ENCODE peak calls at places on chromosomes 4 and X, in six cellular contexts. One of them, this sample, is unnamed.

GRCh38 chr4:72205831-72206230 is 174.0 kb downstream of the NPFFR2 start:
- DNase-seq in DND-41: no peak
- DNase-seq in fibroblast of pulmonary artery: no peak
- DNase-seq in stomach: no peak
- DNase-seq in GM23338: no peak
- DNase-seq in Caco-2: no peak
- DNase-seq in this sample: no peak

GRCh38 chr4:25367004-25367621 is 9.9 kb upstream of the ANAPC4 start:
- DNase-seq in GM23338: peak; percentile 71
- DNase-seq in Caco-2: no peak
- DNase-seq in DND-41: no peak
- DNase-seq in stomach: no peak
- DNase-seq in fibroblast of pulmonary artery: peak; percentile 72
- DNase-seq in this sample: no peak

GRCh38 chrX:150546711-150547153 is 21.7 kb upstream of the MTM1 start:
- DNase-seq in DND-41: peak; percentile 88
- DNase-seq in Caco-2: no peak
- DNase-seq in fibroblast of pulmonary artery: peak; percentile 30
- DNase-seq in stomach: no peak
- DNase-seq in GM23338: no peak
- DNase-seq in this sample: no peak

GRCh38 chr4:68375667-68376559 is 26.0 kb upstream of the YTHDC1 start:
- DNase-seq in DND-41: peak; percentile 32
- DNase-seq in Caco-2: peak; percentile 65
- DNase-seq in stomach: no peak
- DNase-seq in fibroblast of pulmonary artery: peak; percentile 71
- DNase-seq in GM23338: peak; percentile 81
- DNase-seq in this sample: peak; percentile 22

GRCh38 chrX:103932133-103932532 is 30.3 kb upstream of the TMSB15B start:
- DNase-seq in stomach: no peak
- DNase-seq in DND-41: no peak
- DNase-seq in GM23338: no peak
- DNase-seq in fibroblast of pulmonary artery: no peak
- DNase-seq in Caco-2: no peak
- DNase-seq in this sample: no peak

GRCh38 chrX:77404318-77404878 is 42.8 kb upstream of the FGF16 start:
- DNase-seq in GM23338: no peak
- DNase-seq in Caco-2: no peak
- DNase-seq in stomach: no peak
- DNase-seq in fibroblast of pulmonary artery: no peak
- DNase-seq in DND-41: no peak
- DNase-seq in this sample: no peak

GRCh38 chr4:165331823-165332222 is 4.4 kb downstream of the MSMO1 start:
- DNase-seq in stomach: no peak
- DNase-seq in DND-41: no peak
- DNase-seq in fibroblast of pulmonary artery: no peak
- DNase-seq in GM23338: peak; percentile 33
- DNase-seq in Caco-2: no peak
- DNase-seq in this sample: peak; percentile 31

GRCh38 chrX:20205927-20206708 is 60.6 kb downstream of the RPS6KA3 start:
- DNase-seq in stomach: no peak
- DNase-seq in Caco-2: no peak
- DNase-seq in DND-41: no peak
- DNase-seq in GM23338: no peak
- DNase-seq in fibroblast of pulmonary artery: peak; percentile 5
- DNase-seq in this sample: no peak

GRCh38 chr4:184397516-184398163 is 76.7 kb downstream of the IRF2 start:
- DNase-seq in GM23338: no peak
- DNase-seq in Caco-2: no peak
- DNase-seq in stomach: no peak
- DNase-seq in fibroblast of pulmonary artery: no peak
- DNase-seq in DND-41: no peak
- DNase-seq in this sample: no peak

GRCh38 chr4:185779520-185779919 is 32.5 kb downstream of the SORBS2 start:
- DNase-seq in DND-41: no peak
- DNase-seq in Caco-2: no peak
- DNase-seq in stomach: no peak
- DNase-seq in GM23338: no peak
- DNase-seq in fibroblast of pulmonary artery: peak; percentile 45
- DNase-seq in this sample: no peak

GRCh38 chr4:82401600-82401999 is 27.8 kb upstream of the HNRNPD start:
- DNase-seq in stomach: no peak
- DNase-seq in fibroblast of pulmonary artery: no peak
- DNase-seq in Caco-2: no peak
- DNase-seq in GM23338: no peak
- DNase-seq in DND-41: no peak
- DNase-seq in this sample: no peak

GRCh38 chr4:70365479-70365878 is 4.9 kb downstream of the SMR3A start:
- DNase-seq in fibroblast of pulmonary artery: no peak
- DNase-seq in stomach: no peak
- DNase-seq in Caco-2: no peak
- DNase-seq in GM23338: no peak
- DNase-seq in DND-41: no peak
- DNase-seq in this sample: no peak

GRCh38 chrX:131752493-131753198 is 208.8 kb downstream of the OR13H1 start:
- DNase-seq in DND-41: no peak
- DNase-seq in Caco-2: no peak
- DNase-seq in fibroblast of pulmonary artery: no peak
- DNase-seq in stomach: peak; percentile 84
- DNase-seq in GM23338: no peak
- DNase-seq in this sample: no peak

GRCh38 chr4:156968479-156968984 is 3.1 kb downstream of the PDGFC start:
- DNase-seq in fibroblast of pulmonary artery: peak; percentile 87
- DNase-seq in GM23338: peak; percentile 85
- DNase-seq in stomach: peak; percentile 76
- DNase-seq in DND-41: peak; percentile 31
- DNase-seq in Caco-2: peak; percentile 57
- DNase-seq in this sample: peak; percentile 73

GRCh38 chr4:183164963-183165362 is 65.9 kb downstream of the WWC2 start:
- DNase-seq in fibroblast of pulmonary artery: peak; percentile 31
- DNase-seq in GM23338: no peak
- DNase-seq in DND-41: no peak
- DNase-seq in Caco-2: no peak
- DNase-seq in stomach: no peak
- DNase-seq in this sample: no peak

GRCh38 chr4:144350706-144351105 is 210.2 kb upstream of the GYPA start:
- DNase-seq in fibroblast of pulmonary artery: peak; percentile 42
- DNase-seq in Caco-2: no peak
- DNase-seq in stomach: no peak
- DNase-seq in GM23338: no peak
- DNase-seq in DND-41: no peak
- DNase-seq in this sample: no peak

GRCh38 chr4:108072300-108072699 is 82.6 kb downstream of the HADH start:
- DNase-seq in stomach: no peak
- DNase-seq in GM23338: no peak
- DNase-seq in fibroblast of pulmonary artery: no peak
- DNase-seq in Caco-2: no peak
- DNase-seq in DND-41: no peak
- DNase-seq in this sample: peak; percentile 38

GRCh38 chr4:139617702-139618490 is 47.7 kb upstream of the MGST2 start:
- DNase-seq in Caco-2: no peak
- DNase-seq in DND-41: no peak
- DNase-seq in fibroblast of pulmonary artery: peak; percentile 31
- DNase-seq in stomach: no peak
- DNase-seq in GM23338: peak; percentile 63
- DNase-seq in this sample: no peak
- TF ChIP-seq CTCF in Caco-2: peak; percentile 4
- TF ChIP-seq CTCF in DND-41: peak; percentile 36
- TF ChIP-seq CTCF in fibroblast of pulmonary artery: peak; percentile 49
- TF ChIP-seq CTCF in stomach: peak; percentile 40
- TF ChIP-seq CTCF in GM23338: peak; percentile 34
- TF ChIP-seq CTCF in this sample: peak; percentile 36

DNA sequence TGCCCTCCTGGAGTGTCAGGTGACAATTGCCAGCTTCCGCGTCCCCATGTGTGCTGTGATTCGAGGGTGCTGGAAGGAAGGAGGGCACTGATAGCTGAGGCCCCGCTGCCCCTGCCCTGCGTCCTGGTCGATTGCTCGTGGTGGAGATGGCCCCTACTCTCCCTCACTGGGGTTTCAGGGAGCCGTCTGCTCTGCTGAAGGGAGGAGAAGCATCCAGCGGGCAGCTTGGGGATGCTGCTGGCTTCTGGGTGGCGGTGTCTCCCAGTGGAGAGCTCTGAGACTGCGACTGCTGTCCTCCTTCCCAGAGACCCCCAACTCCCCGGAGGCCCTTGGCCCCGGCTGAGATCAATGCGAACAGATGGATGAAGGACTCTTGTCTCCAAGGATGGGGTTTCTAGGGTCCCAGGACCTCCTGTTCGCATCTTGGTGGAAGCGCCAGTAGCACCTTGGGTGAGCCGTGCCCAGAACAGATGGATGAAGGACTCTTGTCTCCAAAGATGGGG is 98.6 kb downstream of the PSAPL1 start:
- DNase-seq in DND-41: no peak
- DNase-seq in fibroblast of pulmonary artery: no peak
- DNase-seq in GM23338: no peak
- DNase-seq in stomach: no peak
- DNase-seq in Caco-2: no peak
- DNase-seq in this sample: no peak
- TF ChIP-seq CTCF in DND-41: no peak
- TF ChIP-seq CTCF in fibroblast of pulmonary artery: no peak
- TF ChIP-seq CTCF in GM23338: no peak
- TF ChIP-seq CTCF in stomach: no peak
- TF ChIP-seq CTCF in Caco-2: no peak
- TF ChIP-seq CTCF in this sample: no peak

DNA sequence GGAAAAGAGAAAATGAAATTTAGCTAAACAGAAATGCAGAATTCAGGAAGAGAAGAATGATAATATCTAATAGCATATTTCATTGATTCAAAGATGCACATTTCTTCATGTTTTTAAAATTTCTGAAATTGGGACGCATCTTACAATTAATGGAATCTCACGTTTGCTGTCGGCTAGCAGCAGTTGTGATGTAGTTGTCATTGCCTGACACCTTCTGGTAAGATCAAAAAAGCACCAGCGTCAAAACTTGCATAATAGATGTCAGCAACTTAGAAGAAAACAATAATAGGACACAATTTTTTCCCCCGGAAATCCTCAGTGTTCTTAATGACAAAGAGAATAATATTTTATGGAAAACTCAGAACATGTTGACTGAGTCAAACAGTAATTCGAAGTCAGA is 29.8 kb upstream of the SLC7A3 start:
- DNase-seq in DND-41: no peak
- DNase-seq in fibroblast of pulmonary artery: peak; percentile 6
- DNase-seq in Caco-2: no peak
- DNase-seq in stomach: no peak
- DNase-seq in GM23338: peak; percentile 23
- DNase-seq in this sample: no peak
- TF ChIP-seq CTCF in DND-41: peak; percentile 23
- TF ChIP-seq CTCF in fibroblast of pulmonary artery: no peak
- TF ChIP-seq CTCF in Caco-2: no peak
- TF ChIP-seq CTCF in stomach: no peak
- TF ChIP-seq CTCF in GM23338: peak; percentile 65
- TF ChIP-seq CTCF in this sample: no peak

GRCh38 chr4:23333946-23334878 is 555.6 kb downstream of the PPARGC1A start:
- DNase-seq in stomach: no peak
- DNase-seq in GM23338: peak; percentile 85
- DNase-seq in fibroblast of pulmonary artery: peak; percentile 96
- DNase-seq in Caco-2: no peak
- DNase-seq in DND-41: peak; percentile 66
- DNase-seq in this sample: no peak
- TF ChIP-seq CTCF in stomach: no peak
- TF ChIP-seq CTCF in GM23338: peak; percentile 29
- TF ChIP-seq CTCF in fibroblast of pulmonary artery: peak; percentile 4
- TF ChIP-seq CTCF in Caco-2: no peak
- TF ChIP-seq CTCF in DND-41: peak; percentile 63
- TF ChIP-seq CTCF in this sample: no peak

DNA sequence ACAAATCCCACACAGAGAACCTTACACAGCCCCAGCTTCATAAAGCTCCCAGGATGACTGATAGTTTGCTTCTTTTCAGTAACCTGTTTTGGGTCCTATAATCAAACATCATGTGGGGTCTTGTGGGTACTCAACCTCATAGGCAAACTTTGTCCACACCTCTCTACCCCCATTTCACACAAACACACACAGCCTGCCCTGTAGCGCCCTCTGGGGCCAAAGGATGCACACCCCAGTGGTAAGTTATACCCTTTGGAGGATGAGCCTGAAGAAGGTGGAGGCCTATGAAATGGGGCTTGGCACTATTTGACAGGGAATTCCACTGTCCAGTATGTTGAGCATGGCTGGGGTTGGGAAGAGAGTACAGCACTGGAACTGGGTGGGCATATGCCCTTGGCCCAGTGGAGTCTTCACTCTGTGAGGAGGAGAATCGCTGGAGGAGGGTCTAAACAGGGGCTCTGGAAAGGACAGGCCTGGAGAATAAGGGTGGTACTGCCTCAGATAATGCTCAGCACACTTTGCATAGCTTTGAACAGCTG is 30.5 kb upstream of the COL25A1 start:
- DNase-seq in stomach: no peak
- DNase-seq in Caco-2: no peak
- DNase-seq in fibroblast of pulmonary artery: peak; percentile 2
- DNase-seq in GM23338: peak; percentile 83
- DNase-seq in DND-41: peak; percentile 19
- DNase-seq in this sample: no peak
- TF ChIP-seq CTCF in stomach: no peak
- TF ChIP-seq CTCF in Caco-2: peak; percentile 7
- TF ChIP-seq CTCF in fibroblast of pulmonary artery: peak; percentile 28
- TF ChIP-seq CTCF in GM23338: peak; percentile 98
- TF ChIP-seq CTCF in DND-41: peak; percentile 50
- TF ChIP-seq CTCF in this sample: no peak

GRCh38 chr4:53709693-53710092 is 118.4 kb upstream of the LNX1 start:
- DNase-seq in fibroblast of pulmonary artery: no peak
- DNase-seq in DND-41: no peak
- DNase-seq in GM23338: peak; percentile 6
- DNase-seq in stomach: no peak
- DNase-seq in Caco-2: no peak
- DNase-seq in this sample: no peak
- TF ChIP-seq CTCF in fibroblast of pulmonary artery: peak; percentile 31
- TF ChIP-seq CTCF in DND-41: no peak
- TF ChIP-seq CTCF in GM23338: no peak
- TF ChIP-seq CTCF in stomach: no peak
- TF ChIP-seq CTCF in Caco-2: no peak
- TF ChIP-seq CTCF in this sample: no peak

DNA sequence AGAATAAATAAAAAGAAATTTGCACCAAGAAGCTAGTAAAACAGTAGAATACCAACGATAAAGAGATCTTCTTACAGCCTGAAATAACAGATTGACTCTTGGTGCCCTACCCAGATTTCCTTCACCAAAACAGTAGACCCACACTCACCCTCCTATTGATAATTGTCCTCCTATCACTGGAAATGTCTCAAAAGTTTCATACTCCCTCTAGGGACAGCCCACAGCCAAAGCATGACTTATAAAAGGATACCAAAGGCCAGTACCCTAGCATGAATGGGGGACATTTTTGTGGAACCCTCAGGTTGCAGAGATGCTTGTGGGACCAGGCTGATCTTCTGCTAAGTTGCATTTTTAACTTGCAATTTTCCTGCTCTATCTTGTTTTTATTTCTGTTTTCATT is 104.1 kb downstream of the INPP4B start:
- DNase-seq in Caco-2: no peak
- DNase-seq in stomach: no peak
- DNase-seq in fibroblast of pulmonary artery: no peak
- DNase-seq in GM23338: peak; percentile 29
- DNase-seq in DND-41: no peak
- DNase-seq in this sample: no peak
- TF ChIP-seq CTCF in Caco-2: peak; percentile 14
- TF ChIP-seq CTCF in stomach: no peak
- TF ChIP-seq CTCF in fibroblast of pulmonary artery: peak; percentile 24
- TF ChIP-seq CTCF in GM23338: peak; percentile 36
- TF ChIP-seq CTCF in DND-41: no peak
- TF ChIP-seq CTCF in this sample: no peak